ENCODE peak calls at places on chromosome 10, in five cellular contexts. H is fibroblast of the aortic adventitia; P is CD8-positive, alpha-beta T cell; Z is AG04450; K is astrocyte of the cerebellum. R is an unnamed sample.

GRCh38 chr10:33046792-33047191 is 88.8 kb upstream of the ITGB1 start:
- DNase-seq in H (no peak), P (no peak), Z (no peak), K (no peak), R (no peak)

GRCh38 chr10:113273877-113274829 is 278.7 kb upstream of the HABP2 start:
- DNase-seq in H (peak; percentile 86), P (no peak), Z (no peak), K (peak; percentile 45), R (no peak)

GRCh38 chr10:118276727-118277126 is 65.4 kb downstream of the FAM204A start:
- DNase-seq in H (no peak), P (no peak), Z (no peak), K (no peak), R (no peak)

GRCh38 chr10:122152544-122152943 is 118.6 kb upstream of the BTBD16 start:
- DNase-seq in H (peak; percentile 97), P (no peak), Z (no peak), K (no peak), R (no peak)

GRCh38 chr10:68876919-68877250 is 24.2 kb upstream of the DDX50 start:
- DNase-seq in H (no peak), P (no peak), Z (no peak), K (no peak), R (no peak)

GRCh38 chr10:5526691-5527331 is 2.0 kb downstream of the CALML3 start:
- DNase-seq in H (no peak), P (no peak), Z (no peak), K (no peak), R (no peak)

GRCh38 chr10:34732926-34733325 is 82.2 kb downstream of the PARD3 start:
- DNase-seq in H (peak; percentile 34), P (no peak), Z (no peak), K (no peak), R (no peak)

GRCh38 chr10:130127612-130128607 is 8.3 kb upstream of the GLRX3 start:
- DNase-seq in H (peak; percentile 76), P (peak; percentile 50), Z (peak; percentile 33), K (peak; percentile 67), R (peak; percentile 58)

GRCh38 chr10:60377955-60378354 is 11.7 kb downstream of the ANK3 start:
- DNase-seq in H (peak; percentile 50), P (no peak), Z (no peak), K (no peak), R (no peak)

GRCh38 chr10:98425511-98426352 is 10.8 kb upstream of the PYROXD2 start:
- DNase-seq in H (peak; percentile 35), P (peak; percentile 39), Z (no peak), K (no peak), R (peak; percentile 63)

GRCh38 chr10:108789911-108790310 is 1133.4 kb downstream of the XPNPEP1 start:
- DNase-seq in H (peak; percentile 58), P (no peak), Z (no peak), K (peak; percentile 18), R (no peak)

GRCh38 chr10:49119746-49120145 is 4.4 kb upstream of the VSTM4 start:
- DNase-seq in H (no peak), P (no peak), Z (no peak), K (no peak), R (no peak)

GRCh38 chr10:65769828-65770227 is 1156.0 kb upstream of the LRRTM3 start:
- DNase-seq in H (no peak), P (no peak), Z (no peak), K (no peak), R (no peak)

GRCh38 chr10:102492983-102493382 is 9.5 kb downstream of the ACTR1A start:
- DNase-seq in H (peak; percentile 90), P (no peak), Z (no peak), K (no peak), R (no peak)

GRCh38 chr10:61882621-61883375 is 18.7 kb upstream of the ARID5B start:
- DNase-seq in H (no peak), P (no peak), Z (no peak), K (no peak), R (no peak)

GRCh38 chr10:8064436-8064835 is 9.9 kb downstream of the GATA3 start:
- DNase-seq in H (no peak), P (no peak), Z (no peak), K (no peak), R (no peak)

GRCh38 chr10:12777840-12778585 is 223.5 kb downstream of the CCDC3 start:
- DNase-seq in H (no peak), P (no peak), Z (no peak), K (no peak), R (no peak)

GRCh38 chr10:71921319-71922027 is 42.7 kb upstream of the CHST3 start:
- DNase-seq in H (peak; percentile 62), P (no peak), Z (no peak), K (no peak), R (peak; percentile 68)

GRCh38 chr10:60467202-60467546 is 77.5 kb upstream of the ANK3 start:
- DNase-seq in H (no peak), P (no peak), Z (no peak), K (no peak), R (no peak)

GRCh38 chr10:19791032-19791431 is 25.2 kb upstream of the PLXDC2 start:
- DNase-seq in H (no peak), P (no peak), Z (no peak), K (no peak), R (no peak)

GRCh38 chr10:34526186-34526585 is 288.9 kb downstream of the PARD3 start:
- DNase-seq in H (peak; percentile 83), P (no peak), Z (no peak), K (no peak), R (no peak)

GRCh38 chr10:514137-514671 is 175.3 kb downstream of the DIP2C start:
- DNase-seq in H (no peak), P (no peak), Z (no peak), K (no peak), R (no peak)

GRCh38 chr10:77497748-77498147 is 139.9 kb downstream of the KCNMA1 start:
- DNase-seq in H (no peak), P (no peak), Z (no peak), K (no peak), R (no peak)

GRCh38 chr10:93204494-93205485 is 131.1 kb downstream of the CYP26A1 start:
- DNase-seq in H (no peak), P (no peak), Z (no peak), K (no peak), R (no peak)

GRCh38 chr10:3248526-3249255 is 76.1 kb upstream of the PITRM1 start:
- DNase-seq in H (peak; percentile 96), P (no peak), Z (peak; percentile 79), K (peak; percentile 80), R (no peak)

GRCh38 chr10:74837750-74838149 is 11.3 kb downstream of the KAT6B start:
- DNase-seq in H (no peak), P (no peak), Z (no peak), K (no peak), R (no peak)

GRCh38 chr10:25125151-25125550 is 49.6 kb upstream of the GPR158 start:
- DNase-seq in H (no peak), P (no peak), Z (no peak), K (no peak), R (no peak)

GRCh38 chr10:99528256-99528866 is 4.4 kb upstream of the NKX2-3 start:
- DNase-seq in H (no peak), P (no peak), Z (no peak), K (no peak), R (no peak)

GRCh38 chr10:23121135-23121534 is 25.8 kb downstream of the MSRB2 start:
- DNase-seq in H (no peak), P (no peak), Z (no peak), K (no peak), R (no peak)

GRCh38 chr10:4450981-4451501 is 375.0 kb upstream of the AKR1E2 start:
- DNase-seq in H (peak; percentile 85), P (no peak), Z (peak; percentile 52), K (peak; percentile 18), R (no peak)

GRCh38 chr10:34522542-34522941 is 292.6 kb downstream of the PARD3 start:
- DNase-seq in H (peak; percentile 43), P (no peak), Z (no peak), K (no peak), R (no peak)

GRCh38 chr10:99532687-99533495 is at the start of gene NKX2-3:
- DNase-seq in H (no peak), P (no peak), Z (no peak), K (no peak), R (peak; percentile 76)

GRCh38 chr10:110845756-110846620 is 25.7 kb upstream of the PDCD4 start:
- DNase-seq in H (no peak), P (no peak), Z (no peak), K (no peak), R (no peak)

GRCh38 chr10:60461688-60462087 is 72.0 kb upstream of the ANK3 start:
- DNase-seq in H (no peak), P (no peak), Z (no peak), K (no peak), R (no peak)

GRCh38 chr10:70380350-70381135 is 1.9 kb downstream of the LRRC20 start:
- DNase-seq in H (no peak), P (no peak), Z (no peak), K (no peak), R (no peak)

GRCh38 chr10:70381491-70382421 is 669 bp downstream of the LRRC20 start:
- DNase-seq in H (peak; percentile 19), P (peak; percentile 26), Z (no peak), K (no peak), R (no peak)

GRCh38 chr10:70376436-70377378 is 5.7 kb downstream of the LRRC20 start:
- DNase-seq in H (no peak), P (no peak), Z (no peak), K (no peak), R (no peak)

GRCh38 chr10:70378122-70378521 is 4.3 kb downstream of the LRRC20 start:
- DNase-seq in H (peak; percentile 78), P (no peak), Z (peak; percentile 90), K (peak; percentile 57), R (no peak)

GRCh38 chr10:70379581-70380176 is 2.7 kb downstream of the LRRC20 start:
- DNase-seq in H (no peak), P (no peak), Z (no peak), K (no peak), R (peak; percentile 31)
- TF ChIP-seq CTCF in H (peak; percentile 63), P (peak; percentile 33), Z (peak; percentile 64), K (peak; percentile 53), R (no peak)

GRCh38 chr10:90871761-90872647 is at the start of gene RPP30:
- DNase-seq in H (peak; percentile 72), P (peak; percentile 76), Z (peak; percentile 34), K (peak; percentile 55), R (peak; percentile 92)
- TF ChIP-seq CTCF in H (no peak), P (no peak), Z (no peak), K (no peak), R (peak; percentile 17)

GRCh38 chr10:44733743-44734488 is 177.2 kb upstream of the TMEM72 start:
- DNase-seq in H (peak; percentile 83), P (no peak), Z (no peak), K (no peak), R (no peak)
- TF ChIP-seq CTCF in H (peak; percentile 69), P (no peak), Z (peak; percentile 66), K (peak; percentile 50), R (no peak)

DNA sequence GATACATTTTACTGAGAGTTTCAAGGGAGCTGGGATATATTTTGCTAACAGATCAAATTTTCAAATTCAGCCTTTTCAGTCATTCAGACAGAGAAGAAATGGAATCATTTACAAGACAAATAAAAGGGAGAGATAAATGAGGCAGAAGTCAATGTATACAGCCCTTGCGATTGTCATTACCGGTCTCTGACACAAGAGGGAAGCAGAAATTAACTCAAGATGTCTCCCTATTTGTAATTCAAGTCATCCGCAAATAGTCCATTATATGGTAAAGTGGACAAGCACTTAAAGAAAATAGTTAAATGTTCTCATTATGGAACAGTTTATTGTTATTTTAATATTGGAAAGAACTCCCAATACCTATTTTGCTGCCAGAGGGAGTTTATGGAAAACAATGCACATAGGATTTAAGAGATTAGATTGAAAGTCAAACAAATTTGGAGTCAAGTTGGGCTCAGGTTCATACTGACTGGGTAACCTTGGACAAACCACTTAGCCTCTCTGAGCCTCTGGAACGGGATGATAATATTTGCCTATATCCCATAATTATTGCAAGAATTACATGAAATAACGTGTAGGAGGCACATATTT is 89.3 kb upstream of the PRKCQ start:
- DNase-seq in H (peak; percentile 76), P (peak; percentile 8), Z (peak; percentile 43), K (peak; percentile 43), R (no peak)
- TF ChIP-seq CTCF in H (peak; percentile 78), P (peak; percentile 76), Z (peak; percentile 85), K (peak; percentile 71), R (peak; percentile 33)